ENCODE peak calls at places on chromosomes 7 and 10, in nine cellular contexts. K is cardiac muscle cell; D is psoas muscle; M is pancreas; B is OCI-LY7; F is colonic mucosa; H is CD8-positive, alpha-beta T cell; W is left ventricle myocardium inferior; V is thoracic aorta. E is an unnamed sample. For H3K4me1 and H3K36me3, the result is how much of the 10 kb centered on the place peaks cover.

GRCh38 chr10:84424731-84425165 is 96.4 kb downstream of the CCSER2 start:
- DNase-seq in H (peak), K (peak), M (peak), D (peak), F (peak), V (peak), W (peak), B (no peak), E (peak)

GRCh38 chr7:64890761-64891666 is 12.1 kb upstream of the ZNF273 start:
- DNase-seq in H (no peak), B (no peak), M (no peak), V (no peak), D (no peak), F (no peak), W (no peak), K (no peak), E (no peak)

GRCh38 chr10:24375510-24375909 is 166.6 kb downstream of the KIAA1217 start:
- DNase-seq in H (no peak), B (no peak), V (no peak), W (no peak), M (no peak), K (no peak), D (no peak), F (no peak), E (no peak)

GRCh38 chr7:128075536-128076095 is 44.4 kb upstream of the LRRC4 start:
- DNase-seq in V (no peak), B (no peak), K (no peak), W (no peak), M (peak), F (no peak), H (no peak), D (peak), E (peak)

GRCh38 chr10:48613015-48613414 is 8.1 kb upstream of the ARHGAP22 start:
- DNase-seq in B (no peak), D (no peak), H (no peak), F (peak), W (no peak), V (no peak), M (no peak), K (no peak), E (no peak)

GRCh38 chr10:69872326-69872725 is 70.6 kb downstream of the COL13A1 start:
- DNase-seq in B (no peak), H (no peak), V (no peak), D (peak), K (no peak), M (no peak), F (no peak), W (no peak), E (no peak)

GRCh38 chr10:43981232-43981631 is 332.6 kb upstream of the ZNF32 start:
- DNase-seq in D (no peak), B (no peak), K (no peak), F (no peak), M (no peak), W (no peak), H (no peak), V (no peak), E (no peak)

GRCh38 chr7:30791126-30791525 is 19.9 kb downstream of the MINDY4 start:
- DNase-seq in V (no peak), M (no peak), W (no peak), D (no peak), K (peak), H (no peak), B (no peak), F (no peak), E (peak)

GRCh38 chr10:113746188-113746950 is 5.1 kb upstream of the PLEKHS1 start:
- DNase-seq in W (no peak), K (no peak), M (no peak), B (no peak), F (peak), D (no peak), V (no peak), H (no peak), E (no peak)

GRCh38 chr7:24812313-24812945 is 55.2 kb upstream of the GSDME start:
- DNase-seq in M (peak), D (peak), H (peak), B (peak), F (peak), W (peak), K (peak), V (no peak), E (peak)

GRCh38 chr7:77542399-77542798 is 5.3 kb downstream of the PTPN12 start:
- DNase-seq in V (no peak), F (no peak), M (no peak), B (no peak), D (no peak), W (no peak), H (no peak), K (no peak), E (no peak)

GRCh38 chr7:66776800-66777468 is 36.4 kb downstream of the RABGEF1 start:
- DNase-seq in M (no peak), B (no peak), W (no peak), H (no peak), V (no peak), K (no peak), F (no peak), D (no peak), E (no peak)

GRCh38 chr7:144629598-144629997 is 206.3 kb downstream of the TPK1 start:
- DNase-seq in W (no peak), M (no peak), D (no peak), V (no peak), K (no peak), H (no peak), B (no peak), F (no peak), E (no peak)

GRCh38 chr10:122054046-122055025 is 65.4 kb downstream of the TACC2 start:
- DNase-seq in M (peak), F (peak), W (peak), H (no peak), D (peak), V (no peak), B (no peak), K (peak), E (peak)

GRCh38 chr10:119222531-119222930 is 15.2 kb downstream of the GRK5 start:
- DNase-seq in M (no peak), F (no peak), V (no peak), H (no peak), K (no peak), W (no peak), B (no peak), D (no peak), E (no peak)

GRCh38 chr10:102814873-102815661 is 22.1 kb downstream of the CYP17A1 start:
- DNase-seq in M (peak), K (peak), B (no peak), D (peak), W (peak), F (no peak), H (no peak), V (peak), E (peak)

GRCh38 chr10:76456190-76456589 is 1024.8 kb downstream of the LRMDA start:
- DNase-seq in F (no peak), M (no peak), V (no peak), D (no peak), H (no peak), W (no peak), K (no peak), B (no peak), E (no peak)

GRCh38 chr10:89171263-89171872 is 35.7 kb downstream of the CH25H start:
- DNase-seq in H (no peak), K (no peak), V (no peak), M (no peak), B (no peak), W (no peak), D (no peak), F (no peak), E (peak)

GRCh38 chr7:46580756-46581155 is 659.7 kb upstream of the IGFBP3 start:
- DNase-seq in F (no peak), K (no peak), V (no peak), B (no peak), W (no peak), M (no peak), H (no peak), D (no peak), E (no peak)

GRCh38 chr7:24580283-24580946 is 7.2 kb downstream of the PALS2 start:
- DNase-seq in F (no peak), B (no peak), W (no peak), D (no peak), M (no peak), H (no peak), V (no peak), K (no peak), E (no peak)

GRCh38 chr7:50262916-50263690 is 41.4 kb upstream of the IKZF1 start:
- DNase-seq in K (no peak), F (no peak), B (peak), M (no peak), D (no peak), W (no peak), H (no peak), V (no peak), E (no peak)

GRCh38 chr7:135441791-135442190 is 68.1 kb downstream of the CNOT4 start:
- DNase-seq in K (peak), H (no peak), D (no peak), B (no peak), F (no peak), M (no peak), W (no peak), V (no peak), E (no peak)

GRCh38 chr7:16619979-16620408 is 25.6 kb downstream of the ANKMY2 start:
- DNase-seq in F (no peak), K (no peak), D (no peak), M (no peak), V (no peak), W (no peak), B (peak), H (no peak), E (no peak)

GRCh38 chr10:89122431-89123066 is 84.6 kb downstream of the CH25H start:
- DNase-seq in W (no peak), H (no peak), V (no peak), D (no peak), K (no peak), F (no peak), B (no peak), M (no peak), E (no peak)

GRCh38 chr10:79123547-79123963 is 54.8 kb downstream of the ZMIZ1 start:
- DNase-seq in H (no peak), D (no peak), M (no peak), W (no peak), B (no peak), F (no peak), K (no peak), V (no peak), E (no peak)

GRCh38 chr7:96308950-96309263 is 13.0 kb downstream of the SLC25A13 start:
- DNase-seq in F (no peak), D (no peak), W (no peak), V (no peak), M (no peak), B (no peak), K (no peak), H (no peak), E (no peak)

GRCh38 chr7:96311967-96312366 is 9.9 kb downstream of the SLC25A13 start:
- DNase-seq in F (no peak), B (no peak), V (no peak), M (no peak), K (peak), W (peak), H (no peak), D (peak), E (no peak)

GRCh38 chr7:96312502-96312901 is 9.4 kb downstream of the SLC25A13 start:
- DNase-seq in H (no peak), K (no peak), B (no peak), W (no peak), F (no peak), M (no peak), D (no peak), V (no peak), E (no peak)

GRCh38 chr7:96308253-96308949 is 13.5 kb downstream of the SLC25A13 start:
- DNase-seq in H (no peak), V (no peak), M (no peak), B (no peak), F (no peak), W (no peak), D (no peak), K (peak), E (peak)

DNA sequence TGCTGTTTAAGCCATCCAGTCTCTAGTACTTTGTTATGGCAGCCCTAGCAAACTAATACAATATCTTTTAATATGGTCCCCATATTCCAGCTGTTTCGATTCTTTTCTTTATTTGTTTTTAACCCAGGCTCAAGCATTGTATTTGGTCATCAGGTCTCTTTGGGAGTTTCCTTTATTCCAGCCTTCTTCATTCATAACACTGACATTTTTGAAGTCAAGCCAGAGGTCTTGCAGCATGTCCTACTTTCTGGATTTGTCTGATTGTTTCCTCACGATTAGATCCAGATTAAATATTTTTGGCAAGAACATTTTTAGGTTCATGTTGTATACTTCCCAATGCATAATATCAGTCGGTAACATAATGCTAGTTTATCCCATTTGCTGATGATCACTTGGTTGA is 11.8 kb downstream of the SLC25A13 start:
- DNase-seq in H (no peak), M (no peak), F (no peak), K (no peak), D (no peak), W (no peak), V (no peak), B (no peak), E (no peak)
- H3K4me1 ChIP-seq in H (under half), M (under half), F (under half), K (under half), D (half or more), W (half or more), V (under half), B (under half), E (under half)

DNA sequence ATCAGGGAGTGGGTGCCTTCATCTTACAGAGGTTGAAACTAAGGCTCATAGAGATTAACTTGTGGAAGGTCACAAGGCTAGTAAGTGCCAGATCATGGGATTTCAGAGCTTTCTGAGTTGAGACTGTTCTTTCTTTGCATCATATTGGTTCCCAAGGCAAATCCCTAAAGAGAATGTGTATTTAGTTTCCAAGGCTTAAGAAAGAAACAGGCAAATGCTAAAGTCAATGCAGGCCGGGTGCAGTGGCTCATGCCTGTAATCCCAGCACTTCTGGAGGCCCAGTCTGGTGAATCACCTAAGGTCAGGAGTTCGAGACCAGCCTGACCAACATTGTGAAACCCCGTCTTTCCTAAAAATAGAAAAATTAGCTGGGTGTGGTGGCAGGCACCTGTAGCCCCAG is 19.8 kb downstream of the CDK1 start:
- DNase-seq in W (no peak), B (no peak), K (no peak), F (no peak), V (no peak), D (no peak), M (no peak), H (no peak), E (no peak)
- H3K36me3 ChIP-seq in W (under half), B (half or more), K (under half), F (under half), V (under half), D (under half), M (under half), H (under half), E (under half)

GRCh38 chr10:34206078-34206477 is 609.0 kb downstream of the PARD3 start:
- DNase-seq in B (no peak), F (no peak), D (no peak), W (no peak), K (no peak), M (no peak), H (no peak), V (no peak), E (no peak)
- TF ChIP-seq CTCF in B (no peak), F (no peak), D (no peak), W (no peak), K (no peak), M (no peak), H (no peak), V (no peak), E (peak)

GRCh38 chr10:35413985-35414861 is 77.9 kb downstream of the CCNY start:
- DNase-seq in V (no peak), H (peak), W (no peak), D (no peak), K (no peak), F (no peak), M (no peak), B (no peak), E (no peak)
- H3K4me1 ChIP-seq in V (half or more), H (half or more), W (half or more), D (half or more), K (under half), F (under half), M (under half), B (under half), E (half or more)

GRCh38 chr7:158904599-158904998 is 48.2 kb downstream of the DYNC2I1 start:
- DNase-seq in H (no peak), W (no peak), F (no peak), M (no peak), V (no peak), D (no peak), K (no peak), B (no peak), E (no peak)

GRCh38 chr7:158908552-158908951 is 52.2 kb downstream of the DYNC2I1 start:
- DNase-seq in B (no peak), V (no peak), M (no peak), F (no peak), D (no peak), H (no peak), K (no peak), W (no peak), E (peak)

GRCh38 chr7:158907390-158907789 is 51.0 kb downstream of the DYNC2I1 start:
- DNase-seq in D (no peak), V (no peak), B (no peak), M (no peak), K (no peak), W (no peak), H (no peak), F (no peak), E (no peak)

GRCh38 chr7:158902427-158902826 is 46.1 kb downstream of the DYNC2I1 start:
- DNase-seq in H (no peak), V (no peak), K (no peak), F (no peak), M (no peak), W (no peak), D (no peak), B (no peak), E (no peak)

GRCh38 chr7:158903897-158904541 is 47.7 kb downstream of the DYNC2I1 start:
- DNase-seq in K (no peak), B (no peak), W (no peak), D (no peak), V (no peak), M (no peak), F (no peak), H (no peak), E (no peak)
- H3K36me3 ChIP-seq in K (under half), B (under half), W (half or more), D (half or more), V (under half), M (under half), F (under half), H (under half), E (under half)

DNA sequence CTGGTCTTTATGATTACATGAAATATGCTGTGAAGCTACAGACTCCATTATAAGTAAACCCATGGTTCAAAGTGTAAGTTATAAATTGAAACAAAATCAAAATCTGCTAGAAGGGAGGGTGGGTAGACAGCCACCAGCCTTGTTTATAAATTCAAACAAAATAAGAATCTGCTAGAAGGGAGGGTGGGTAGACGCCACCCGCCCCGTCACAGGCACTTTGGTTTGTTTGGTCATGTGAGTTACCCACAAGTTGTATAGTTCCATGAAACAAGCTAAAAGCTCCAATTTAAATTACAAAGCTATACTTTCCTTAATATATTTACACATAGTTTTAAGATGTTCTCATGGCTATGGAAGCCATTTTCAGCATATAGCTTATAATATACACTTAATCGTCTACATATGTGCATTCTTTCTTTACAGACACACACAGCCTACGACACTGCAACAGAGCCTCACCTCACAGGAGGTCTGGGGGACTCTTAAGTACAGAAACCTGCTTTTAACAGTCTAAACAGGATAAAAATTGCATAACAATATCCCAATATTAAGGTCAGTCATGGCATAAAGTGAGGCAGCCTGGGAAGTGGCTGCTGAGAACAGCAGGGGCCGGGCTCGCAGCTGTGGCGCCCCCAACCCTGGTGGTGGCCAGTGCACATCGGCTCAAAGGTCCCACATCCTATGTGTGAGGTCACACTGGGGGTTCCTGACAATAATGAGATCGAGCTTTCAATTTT is 28.0 kb upstream of the NCAPG2 start:
- DNase-seq in W (no peak), H (no peak), F (no peak), B (no peak), K (no peak), V (no peak), D (no peak), M (no peak), E (peak)
- TF ChIP-seq CTCF in W (no peak), H (no peak), F (no peak), B (peak), K (no peak), V (no peak), D (no peak), M (no peak), E (peak)

GRCh38 chr10:125156196-125156595 is 4.2 kb downstream of the CTBP2 start:
- DNase-seq in F (no peak), W (no peak), M (no peak), K (no peak), V (no peak), H (no peak), D (no peak), B (no peak), E (no peak)
- H3K4me1 ChIP-seq in F (under half), W (half or more), M (half or more), K (half or more), V (half or more), H (under half), D (half or more), B (under half), E (under half)

GRCh38 chr7:151031011-151031410 is 2.8 kb downstream of the ABCB8 start:
- DNase-seq in V (no peak), B (no peak), K (no peak), D (no peak), W (no peak), M (no peak), F (no peak), H (no peak), E (no peak)

GRCh38 chr7:151034312-151035023 is 6.2 kb downstream of the ABCB8 start:
- DNase-seq in K (no peak), H (no peak), B (no peak), M (no peak), V (no peak), F (no peak), W (no peak), D (no peak), E (no peak)

GRCh38 chr7:151033864-151034249 is 5.6 kb downstream of the ABCB8 start:
- DNase-seq in V (no peak), F (no peak), W (no peak), M (no peak), B (no peak), K (no peak), H (no peak), D (no peak), E (no peak)

GRCh38 chr7:151035024-151035717 is 6.9 kb downstream of the ABCB8 start:
- DNase-seq in D (no peak), W (peak), V (no peak), K (no peak), F (no peak), H (no peak), M (no peak), B (no peak), E (no peak)

GRCh38 chr7:151032936-151033863 is 5.0 kb downstream of the ABCB8 start:
- DNase-seq in B (no peak), M (no peak), K (no peak), H (no peak), V (no peak), D (no peak), F (no peak), W (no peak), E (peak)
- H3K36me3 ChIP-seq in B (under half), M (under half), K (under half), H (under half), V (under half), D (half or more), F (under half), W (under half), E (under half)

GRCh38 chr10:33279276-33279675 is 55.2 kb downstream of the NRP1 start:
- DNase-seq in H (no peak), V (no peak), D (no peak), M (no peak), K (no peak), F (no peak), B (no peak), W (no peak), E (no peak)
- TF ChIP-seq CTCF in H (no peak), V (no peak), D (no peak), M (no peak), K (no peak), F (no peak), B (no peak), W (no peak), E (no peak)

GRCh38 chr10:32958085-32958991 is at the start of gene ITGB1:
- DNase-seq in V (peak), M (peak), F (peak), K (peak), H (peak), B (peak), W (peak), D (peak), E (peak)
- H3K4me1 ChIP-seq in V (half or more), M (under half), F (under half), K (half or more), H (under half), B (half or more), W (half or more), D (half or more), E (half or more)

E was measured in GM23338.